ENCODE peak calls at places on chromosomes 4 and X, in five cellular contexts. L, B, Y, E and C are unnamed samples.

GRCh38 chr4:122914938-122915337 is 7.5 kb downstream of the NUDT6 start:
- DNase-seq in L (peak; percentile 66), B (no peak), Y (no peak), E (no peak), C (no peak)

GRCh38 chrX:48045410-48046311 is 25.8 kb downstream of the ZNF630 start:
- DNase-seq in L (peak; percentile 69), B (no peak), Y (peak; percentile 93), E (no peak), C (no peak)

GRCh38 chr4:65599335-65599734 is 71.0 kb downstream of the EPHA5 start:
- DNase-seq in L (peak; percentile 2), B (no peak), Y (no peak), E (no peak), C (no peak)

GRCh38 chrX:7127058-7127457 is 20.5 kb upstream of the STS start:
- DNase-seq in L (no peak), B (no peak), Y (no peak), E (no peak), C (no peak)

GRCh38 chrX:147910607-147911006 is 1.1 kb upstream of the FMR1 start:
- DNase-seq in L (no peak), B (no peak), Y (no peak), E (no peak), C (no peak)

GRCh38 chrX:28158019-28158777 is 176.9 kb upstream of the DCAF8L1 start:
- DNase-seq in L (no peak), B (no peak), Y (no peak), E (no peak), C (no peak)

GRCh38 chr4:100075486-100076270 is 114.6 kb downstream of the DDIT4L start:
- DNase-seq in L (no peak), B (no peak), Y (no peak), E (no peak), C (no peak)

GRCh38 chrX:153766098-153766817 is 2.2 kb downstream of the PLXNB3 start:
- DNase-seq in L (peak; percentile 55), B (peak; percentile 30), Y (peak; percentile 28), E (no peak), C (peak; percentile 58)

GRCh38 chr4:82733636-82734035 is 65.0 kb downstream of the SCD5 start:
- DNase-seq in L (peak; percentile 81), B (no peak), Y (no peak), E (no peak), C (no peak)

DNA sequence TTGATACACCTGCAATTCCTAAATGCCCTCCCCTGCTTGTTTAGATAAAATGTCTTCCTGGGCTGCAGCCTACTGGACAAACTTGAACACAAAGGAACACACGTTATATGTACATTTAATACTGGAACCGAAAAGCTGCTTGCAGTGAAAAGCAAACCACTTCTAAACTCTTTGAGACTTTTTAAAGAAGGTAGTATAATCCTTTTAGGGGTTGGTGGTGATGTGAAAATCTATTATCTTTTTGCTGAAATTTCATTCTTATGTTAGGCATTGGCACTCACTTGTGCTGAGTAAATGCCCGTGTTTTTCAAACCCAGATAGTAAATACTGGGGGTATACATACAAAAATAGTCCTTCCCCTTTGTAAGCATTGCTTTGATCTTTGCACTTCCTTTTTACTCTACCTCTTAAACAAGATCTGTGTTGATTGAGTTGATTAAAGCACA is 2.2 kb downstream of the NFKB1 start:
- DNase-seq in L (no peak), B (no peak), Y (no peak), E (no peak), C (no peak)
- H3K27ac ChIP-seq in L (no peak overlapping the region), B (peak overlapping the region; percentile 98), Y (no peak overlapping the region), E (peak overlapping the region; percentile 95), C (peak overlapping the region; percentile 99)

GRCh38 chrX:1051421-1051820 is 161.0 kb downstream of the CRLF2 start:
- DNase-seq in L (no peak), B (no peak), Y (no peak), E (no peak), C (no peak)

GRCh38 chrX:1041051-1041450 is 171.4 kb downstream of the CRLF2 start:
- DNase-seq in L (no peak), B (no peak), Y (no peak), E (no peak), C (no peak)

DNA sequence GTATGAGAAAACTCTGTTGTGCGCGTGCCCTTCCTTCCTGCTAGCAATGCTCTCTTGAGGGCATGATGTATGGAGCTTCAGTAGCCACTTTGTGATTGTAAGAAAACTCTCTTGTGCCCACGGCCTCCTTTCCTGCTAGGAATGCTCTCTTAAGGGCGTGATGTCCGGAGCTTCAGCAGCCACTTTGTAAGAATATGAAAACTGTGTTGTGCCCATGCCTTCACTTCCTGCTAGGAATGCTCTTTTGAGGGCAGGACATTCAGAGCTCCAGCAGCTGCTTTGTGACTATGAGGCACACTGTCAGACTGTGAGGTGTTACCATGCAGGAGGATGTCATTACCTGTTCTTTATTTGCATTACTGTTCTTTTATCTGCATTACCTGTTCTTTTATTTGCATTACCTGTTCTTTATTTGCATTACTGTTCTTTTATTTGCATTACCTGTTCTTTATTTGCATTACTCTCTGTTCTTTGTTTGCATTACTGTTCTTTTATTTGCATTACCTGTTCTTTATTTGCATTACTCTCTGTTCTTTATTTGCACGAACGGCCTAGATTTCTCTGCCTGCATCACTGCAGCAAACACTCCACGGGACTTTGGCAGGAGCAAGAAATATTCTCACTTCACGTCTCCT is 166.7 kb downstream of the CRLF2 start:
- DNase-seq in L (no peak), B (no peak), Y (no peak), E (no peak), C (no peak)
- H3K4me3 ChIP-seq in L (no peak overlapping the region), B (no peak overlapping the region), Y (no peak overlapping the region), E (no peak overlapping the region), C (no peak overlapping the region)

GRCh38 chr4:165345663-165346417 is 18.4 kb downstream of the MSMO1 start:
- DNase-seq in L (no peak), B (no peak), Y (no peak), E (no peak), C (no peak)
- TF ChIP-seq CTCF in L (peak; percentile 31), B (no peak), Y (peak; percentile 34), E (no peak), C (no peak)

GRCh38 chr4:114600066-114600552 is 1.5 kb downstream of the UGT8 start:
- DNase-seq in L (no peak), B (no peak), Y (peak; percentile 4), E (no peak), C (no peak)
- H3K27ac ChIP-seq in L (no peak overlapping the region), B (no peak overlapping the region), Y (no peak overlapping the region), E (no peak overlapping the region), C (no peak overlapping the region)

GRCh38 chrX:13694983-13695382 is 6.1 kb downstream of the RAB9A start:
- DNase-seq in L (no peak), B (no peak), Y (no peak), E (no peak), C (no peak)
- H3K4me3 ChIP-seq in L (no peak overlapping the region), B (no peak overlapping the region), Y (no peak overlapping the region), E (no peak overlapping the region), C (no peak overlapping the region)

GRCh38 chrX:80181079-80181478 is 166.5 kb downstream of the TBX22 start:
- DNase-seq in L (no peak), B (no peak), Y (peak; percentile 22), E (no peak), C (no peak)
- TF ChIP-seq CTCF in L (no peak), B (no peak), Y (peak; percentile 57), E (no peak), C (peak; percentile 15)

GRCh38 chr4:2256156-2256731 is 5.7 kb downstream of the MXD4 start:
- DNase-seq in L (no peak), B (peak; percentile 55), Y (no peak), E (peak; percentile 0), C (no peak)

GRCh38 chr4:2257361-2258001 is 4.4 kb downstream of the MXD4 start:
- DNase-seq in L (no peak), B (peak; percentile 39), Y (no peak), E (peak; percentile 0), C (peak; percentile 24)

GRCh38 chr4:2255501-2256155 is 6.3 kb downstream of the MXD4 start:
- DNase-seq in L (no peak), B (peak; percentile 49), Y (peak; percentile 54), E (no peak), C (peak; percentile 45)

GRCh38 chr4:2258091-2259035 is 3.5 kb downstream of the MXD4 start:
- DNase-seq in L (no peak), B (peak; percentile 43), Y (no peak), E (peak; percentile 0), C (peak; percentile 73)

DNA sequence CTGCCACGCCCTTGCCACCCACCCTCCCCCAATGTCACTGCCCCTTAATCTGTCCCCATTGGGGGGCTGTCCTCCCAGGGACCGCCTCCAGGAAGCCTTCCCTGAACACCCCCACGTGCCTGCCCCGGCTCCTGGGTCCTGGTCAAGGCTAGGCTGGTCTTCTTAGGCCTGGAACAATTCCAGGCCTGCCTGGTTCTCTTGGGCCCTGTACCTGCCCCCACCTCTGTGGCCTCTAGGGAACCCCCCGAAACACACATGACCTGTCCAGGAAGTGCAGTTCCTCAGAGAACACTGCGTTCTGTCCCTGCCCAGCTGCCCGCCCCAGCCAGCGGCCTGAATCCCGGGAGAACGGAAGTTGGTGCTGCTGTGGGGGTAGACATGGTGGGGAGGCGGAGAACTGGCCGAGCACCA is 5.1 kb downstream of the MXD4 start:
- DNase-seq in L (no peak), B (peak; percentile 65), Y (no peak), E (no peak), C (peak; percentile 33)
- H3K27ac ChIP-seq in L (no peak overlapping the region), B (peak overlapping the region; percentile 87), Y (no peak overlapping the region), E (no peak overlapping the region), C (peak overlapping the region; percentile 73)